ENCODE peak calls at places on chromosomes 13 and 19, in six cellular contexts. Q is tibial artery, D is gastrocnemius medialis, R is coronary artery, A is brain microvascular endothelial cell, O is colonic mucosa. N is an unnamed sample.

GRCh38 chr19:38736036-38736412 is 8.2 kb downstream of the CAPN12 start:
- DNase-seq in Q (peak; percentile 74), D (no peak), R (peak; percentile 76), A (no peak), O (peak; percentile 57), N (no peak)

GRCh38 chr13:91154553-91154952 is 192.9 kb upstream of the MIR17HG start:
- DNase-seq in Q (no peak), D (no peak), R (no peak), A (no peak), O (no peak), N (no peak)

GRCh38 chr19:18940791-18941627 is at the start of gene HOMER3:
- DNase-seq in Q (peak; percentile 87), D (peak; percentile 74), R (peak; percentile 82), A (peak; percentile 29), O (peak; percentile 84), N (no peak)

GRCh38 chr19:19461671-19462622 is 53.4 kb downstream of the TSSK6 start:
- DNase-seq in Q (peak; percentile 91), D (peak; percentile 92), R (no peak), A (no peak), O (peak; percentile 69), N (no peak)

GRCh38 chr19:56983804-56984203 is 136.0 kb upstream of the USP29 start:
- DNase-seq in Q (no peak), D (no peak), R (no peak), A (no peak), O (no peak), N (no peak)

GRCh38 chr19:14072535-14073231 is at the start of gene MISP3:
- DNase-seq in Q (peak; percentile 73), D (peak; percentile 75), R (no peak), A (no peak), O (peak; percentile 91), N (no peak)

GRCh38 chr13:67123165-67123564 is 107.0 kb downstream of the PCDH9 start:
- DNase-seq in Q (no peak), D (no peak), R (no peak), A (no peak), O (no peak), N (no peak)

GRCh38 chr13:52348983-52349780 is 56.8 kb downstream of the THSD1 start:
- DNase-seq in Q (no peak), D (no peak), R (no peak), A (peak; percentile 46), O (peak; percentile 22), N (no peak)

GRCh38 chr19:41339936-41340335 is 13.8 kb downstream of the TGFB1 start:
- DNase-seq in Q (no peak), D (no peak), R (no peak), A (no peak), O (no peak), N (no peak)

GRCh38 chr13:111384441-111385181 is 64.2 kb downstream of the TEX29 start:
- DNase-seq in Q (peak; percentile 44), D (no peak), R (no peak), A (no peak), O (no peak), N (no peak)

GRCh38 chr19:39843919-39844793 is 2.0 kb downstream of the FBL start:
- DNase-seq in Q (no peak), D (no peak), R (no peak), A (peak; percentile 40), O (no peak), N (peak; percentile 15)

GRCh38 chr13:108959254-108959653 is 329.8 kb downstream of the MYO16 start:
- DNase-seq in Q (no peak), D (no peak), R (no peak), A (no peak), O (no peak), N (no peak)

GRCh38 chr13:95956589-95957148 is 96.5 kb downstream of the UGGT2 start:
- DNase-seq in Q (no peak), D (no peak), R (no peak), A (peak; percentile 8), O (no peak), N (no peak)

GRCh38 chr13:30818323-30818960 is 83.1 kb downstream of the ALOX5AP start:
- DNase-seq in Q (peak; percentile 85), D (no peak), R (no peak), A (peak; percentile 82), O (no peak), N (no peak)

GRCh38 chr13:42574011-42574410 is at the start of gene TNFSF11:
- DNase-seq in Q (no peak), D (no peak), R (no peak), A (no peak), O (no peak), N (no peak)

GRCh38 chr19:3656073-3656746 is 29.6 kb upstream of the CACTIN start:
- DNase-seq in Q (no peak), D (no peak), R (no peak), A (no peak), O (no peak), N (no peak)

GRCh38 chr13:87129602-87130300 is 541.4 kb upstream of the SLITRK5 start:
- DNase-seq in Q (no peak), D (no peak), R (no peak), A (peak; percentile 1), O (no peak), N (no peak)

GRCh38 chr19:6273701-6274601 is 5.8 kb downstream of the MLLT1 start:
- DNase-seq in Q (peak; percentile 98), D (peak; percentile 90), R (peak; percentile 98), A (peak; percentile 80), O (peak; percentile 60), N (no peak)

GRCh38 chr19:53865918-53866696 is 1.6 kb upstream of the MYADM start:
- DNase-seq in Q (peak; percentile 92), D (peak; percentile 54), R (peak; percentile 90), A (no peak), O (peak; percentile 82), N (no peak)

GRCh38 chr13:59480398-59480797 is 683.3 kb downstream of the DIAPH3 start:
- DNase-seq in Q (no peak), D (no peak), R (no peak), A (no peak), O (no peak), N (no peak)

GRCh38 chr13:112481458-112481857 is 105.3 kb downstream of the SPACA7 start:
- DNase-seq in Q (no peak), D (no peak), R (no peak), A (no peak), O (no peak), N (no peak)

GRCh38 chr13:20997301-20998061 is 63.9 kb downstream of the LATS2 start:
- DNase-seq in Q (no peak), D (peak; percentile 48), R (peak; percentile 62), A (peak; percentile 83), O (no peak), N (peak; percentile 88)

GRCh38 chr13:101757446-101758039 is 305.1 kb downstream of the ITGBL1 start:
- DNase-seq in Q (no peak), D (no peak), R (no peak), A (no peak), O (no peak), N (no peak)

GRCh38 chr19:47564081-47564480 is 8.9 kb downstream of the ZNF541 start:
- DNase-seq in Q (no peak), D (no peak), R (no peak), A (no peak), O (peak; percentile 79), N (no peak)

GRCh38 chr13:27006519-27007161 is 165.0 kb downstream of the USP12 start:
- DNase-seq in Q (no peak), D (no peak), R (peak; percentile 33), A (peak; percentile 12), O (peak; percentile 65), N (no peak)

GRCh38 chr13:102678339-102679122 is 16.3 kb downstream of the METTL21C start:
- DNase-seq in Q (no peak), D (peak; percentile 64), R (no peak), A (no peak), O (no peak), N (no peak)

GRCh38 chr19:39203372-39204341 is at the start of gene SYCN:
- DNase-seq in Q (no peak), D (no peak), R (no peak), A (no peak), O (no peak), N (no peak)

GRCh38 chr19:15323496-15324235 is 8.7 kb downstream of the BRD4 start:
- DNase-seq in Q (peak; percentile 86), D (peak; percentile 68), R (peak; percentile 79), A (no peak), O (peak; percentile 64), N (no peak)
- H3K27ac ChIP-seq in Q (peak overlapping the region; percentile 71), D (peak overlapping the region; percentile 91), R (peak overlapping the region; percentile 89), A (no peak overlapping the region), O (no peak overlapping the region), N (no peak overlapping the region)

GRCh38 chr13:63287926-63288325 is 1872.3 kb upstream of the PCDH20 start:
- DNase-seq in Q (no peak), D (no peak), R (no peak), A (no peak), O (no peak), N (no peak)

GRCh38 chr13:63288576-63288975 is 1872.9 kb upstream of the PCDH20 start:
- DNase-seq in Q (no peak), D (no peak), R (no peak), A (no peak), O (no peak), N (no peak)

DNA sequence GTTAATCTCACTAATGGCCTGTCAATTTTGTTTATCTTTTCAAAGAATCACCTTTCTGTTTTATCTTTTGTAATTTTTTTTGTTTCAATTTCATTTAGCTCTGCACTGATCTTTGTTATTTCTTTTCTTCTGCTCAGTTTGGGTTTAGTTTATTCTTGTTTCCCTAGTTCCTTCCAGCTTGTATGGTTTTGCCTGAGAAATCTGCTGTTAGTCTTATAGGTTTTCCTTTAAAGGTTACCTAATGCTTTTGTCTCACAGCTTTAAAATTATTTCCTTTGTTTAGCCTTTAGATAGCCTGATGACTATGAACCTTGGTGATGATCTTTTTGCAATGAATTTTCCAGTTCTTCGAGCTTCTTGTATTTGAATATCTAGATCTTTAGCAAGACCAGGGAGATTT is 1869.8 kb upstream of the PCDH20 start:
- DNase-seq in Q (no peak), D (no peak), R (no peak), A (no peak), O (no peak), N (no peak)
- TF ChIP-seq CTCF in Q (no peak), D (no peak), R (no peak), A (no peak), O (no peak), N (no peak)

GRCh38 chr19:49687150-49687549 is 2.2 kb upstream of the ADM5 start:
- DNase-seq in Q (no peak), D (no peak), R (no peak), A (no peak), O (no peak), N (no peak)
- H3K27ac ChIP-seq in Q (no peak overlapping the region), D (peak overlapping the region; percentile 34), R (no peak overlapping the region), A (no peak overlapping the region), O (no peak overlapping the region), N (no peak overlapping the region)

DNA sequence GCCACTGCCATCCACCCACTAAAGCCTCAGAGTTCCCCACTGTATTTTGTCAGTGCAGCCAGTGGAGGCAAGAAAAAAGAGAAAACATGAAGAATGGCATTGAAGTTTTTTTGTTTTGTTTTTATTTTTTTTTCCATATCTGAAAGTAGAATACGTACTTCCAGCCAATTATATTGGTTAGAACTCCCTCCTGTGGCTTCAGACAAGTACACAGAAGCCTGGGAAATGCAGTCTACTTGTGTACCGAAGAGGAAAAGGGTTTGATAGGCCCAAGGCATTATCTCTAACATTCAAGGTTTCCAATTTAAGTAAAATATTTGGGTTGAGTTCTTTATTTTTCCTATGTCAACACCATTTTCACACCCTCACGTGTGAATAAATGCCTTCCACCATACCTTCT is 696.2 kb upstream of the GPC6 start:
- DNase-seq in Q (no peak), D (no peak), R (no peak), A (no peak), O (no peak), N (no peak)
- TF ChIP-seq CTCF in Q (no peak), D (no peak), R (no peak), A (peak; percentile 16), O (no peak), N (peak; percentile 32)

GRCh38 chr13:41289463-41289881 is 21.6 kb upstream of the NAA16 start:
- DNase-seq in Q (no peak), D (no peak), R (no peak), A (no peak), O (no peak), N (no peak)
- H3K27ac ChIP-seq in Q (no peak overlapping the region), D (no peak overlapping the region), R (no peak overlapping the region), A (no peak overlapping the region), O (no peak overlapping the region), N (no peak overlapping the region)